ENCODE peak calls at places on chromosomes 7 and 10, in four cellular contexts. One of them, this sample, is unnamed.
A peak's percentile ranks its signal among the peaks of the same experiment; 100 is the strongest.

GRCh38 chr7:2616973-2617709 is 14.6 kb upstream of the TTYH3 start:
- DNase-seq in SK-N-SH: no peak
- DNase-seq in ovary: no peak
- DNase-seq in A549: no peak
- DNase-seq in this sample: no peak

GRCh38 chr10:88236121-88236743 is 346.9 kb downstream of the RNLS start:
- DNase-seq in SK-N-SH: no peak
- DNase-seq in ovary: no peak
- DNase-seq in A549: no peak
- DNase-seq in this sample: no peak

GRCh38 chr7:96778263-96778662 is 68.6 kb upstream of the SEM1 start:
- DNase-seq in ovary: no peak
- DNase-seq in SK-N-SH: peak; percentile 23
- DNase-seq in A549: no peak
- DNase-seq in this sample: no peak

GRCh38 chr7:44639701-44640321 is 33.4 kb downstream of the OGDH start:
- DNase-seq in A549: peak; percentile 74
- DNase-seq in ovary: peak; percentile 74
- DNase-seq in SK-N-SH: peak; percentile 31
- DNase-seq in this sample: no peak

GRCh38 chr7:47941136-47941844 is 7.0 kb downstream of the PKD1L1 start:
- DNase-seq in A549: no peak
- DNase-seq in SK-N-SH: no peak
- DNase-seq in ovary: no peak
- DNase-seq in this sample: no peak

GRCh38 chr10:129945941-129946760 is 17.9 kb downstream of the EBF3 start:
- DNase-seq in ovary: peak; percentile 67
- DNase-seq in SK-N-SH: no peak
- DNase-seq in A549: no peak
- DNase-seq in this sample: peak; percentile 69

GRCh38 chr7:38169862-38170261 is 8.2 kb upstream of the STARD3NL start:
- DNase-seq in A549: peak; percentile 27
- DNase-seq in SK-N-SH: no peak
- DNase-seq in ovary: no peak
- DNase-seq in this sample: peak; percentile 73

GRCh38 chr7:142612264-142612881 is 136.9 kb upstream of the PRSS1 start:
- DNase-seq in ovary: no peak
- DNase-seq in SK-N-SH: peak; percentile 63
- DNase-seq in A549: no peak
- DNase-seq in this sample: no peak

GRCh38 chr10:61272781-61273180 is 180.4 kb downstream of the TMEM26 start:
- DNase-seq in A549: no peak
- DNase-seq in ovary: no peak
- DNase-seq in SK-N-SH: no peak
- DNase-seq in this sample: no peak

GRCh38 chr10:125057158-125058001 is 103.0 kb downstream of the CTBP2 start:
- DNase-seq in SK-N-SH: peak; percentile 78
- DNase-seq in ovary: peak; percentile 82
- DNase-seq in A549: no peak
- DNase-seq in this sample: peak; percentile 96

GRCh38 chr10:102068216-102068615 is 3.1 kb downstream of the HPS6 start:
- DNase-seq in A549: peak; percentile 29
- DNase-seq in ovary: peak; percentile 64
- DNase-seq in SK-N-SH: no peak
- DNase-seq in this sample: peak; percentile 69

GRCh38 chr7:92595281-92595680 is 5.1 kb upstream of the FAM133B start:
- DNase-seq in SK-N-SH: no peak
- DNase-seq in A549: no peak
- DNase-seq in ovary: no peak
- DNase-seq in this sample: no peak

GRCh38 chr7:154375956-154376355 is 323.8 kb downstream of the DPP6 start:
- DNase-seq in ovary: no peak
- DNase-seq in SK-N-SH: peak; percentile 34
- DNase-seq in A549: no peak
- DNase-seq in this sample: no peak

GRCh38 chr7:11193131-11193867 is 219.6 kb downstream of the PHF14 start:
- DNase-seq in A549: no peak
- DNase-seq in SK-N-SH: no peak
- DNase-seq in ovary: peak; percentile 37
- DNase-seq in this sample: no peak

GRCh38 chr10:107544706-107545520 is 380.4 kb upstream of the SORCS1 start:
- DNase-seq in ovary: no peak
- DNase-seq in A549: no peak
- DNase-seq in SK-N-SH: peak; percentile 27
- DNase-seq in this sample: no peak

GRCh38 chr10:75101416-75102251 is 9.8 kb upstream of the SAMD8 start:
- DNase-seq in SK-N-SH: no peak
- DNase-seq in ovary: no peak
- DNase-seq in A549: no peak
- DNase-seq in this sample: peak; percentile 35

GRCh38 chr7:101814081-101814995 is 3.1 kb upstream of the CUX1 start:
- DNase-seq in ovary: peak; percentile 77
- DNase-seq in A549: peak; percentile 70
- DNase-seq in SK-N-SH: peak; percentile 95
- DNase-seq in this sample: peak; percentile 77

GRCh38 chr7:136687693-136688322 is 180.6 kb upstream of the CHRM2 start:
- DNase-seq in A549: peak; percentile 24
- DNase-seq in ovary: no peak
- DNase-seq in SK-N-SH: peak; percentile 33
- DNase-seq in this sample: no peak

GRCh38 chr7:76259124-76260086 is 43.1 kb upstream of the HSPB1 start:
- DNase-seq in ovary: no peak
- DNase-seq in A549: no peak
- DNase-seq in SK-N-SH: peak; percentile 81
- DNase-seq in this sample: no peak

GRCh38 chr7:103988468-103989199 is 824 bp downstream of the RELN start:
- DNase-seq in SK-N-SH: peak; percentile 60
- DNase-seq in A549: peak; percentile 2
- DNase-seq in ovary: no peak
- DNase-seq in this sample: no peak

GRCh38 chr10:31940839-31941653 is 12.4 kb upstream of the ARHGAP12 start:
- DNase-seq in ovary: no peak
- DNase-seq in A549: peak; percentile 98
- DNase-seq in SK-N-SH: peak; percentile 69
- DNase-seq in this sample: no peak
- TF ChIP-seq EP300 in ovary: no peak
- TF ChIP-seq EP300 in A549: peak; percentile 96
- TF ChIP-seq EP300 in SK-N-SH: peak; percentile 72
- TF ChIP-seq EP300 in this sample: no peak

GRCh38 chr10:131176907-131177306 is 134.6 kb downstream of the TCERG1L start:
- DNase-seq in A549: no peak
- DNase-seq in SK-N-SH: no peak
- DNase-seq in ovary: no peak
- DNase-seq in this sample: no peak
- H3K27ac ChIP-seq in A549: no peak overlapping the region
- H3K27ac ChIP-seq in SK-N-SH: no peak overlapping the region
- H3K27ac ChIP-seq in ovary: no peak overlapping the region
- H3K27ac ChIP-seq in this sample: no peak overlapping the region

GRCh38 chr7:127347567-127348246 is 44.8 kb downstream of the ZNF800 start:
- DNase-seq in A549: peak; percentile 71
- DNase-seq in SK-N-SH: peak; percentile 96
- DNase-seq in ovary: peak; percentile 39
- DNase-seq in this sample: peak; percentile 71
- TF ChIP-seq CTCF in A549: peak; percentile 78
- TF ChIP-seq CTCF in SK-N-SH: peak; percentile 43
- TF ChIP-seq CTCF in ovary: no peak
- TF ChIP-seq CTCF in this sample: no peak

GRCh38 chr10:45520476-45520875 is 146.5 kb downstream of the ALOX5 start:
- DNase-seq in SK-N-SH: no peak
- DNase-seq in A549: no peak
- DNase-seq in ovary: no peak
- DNase-seq in this sample: no peak
- TF ChIP-seq EP300 in SK-N-SH: no peak
- TF ChIP-seq EP300 in A549: no peak
- TF ChIP-seq EP300 in ovary: no peak
- TF ChIP-seq EP300 in this sample: no peak

DNA sequence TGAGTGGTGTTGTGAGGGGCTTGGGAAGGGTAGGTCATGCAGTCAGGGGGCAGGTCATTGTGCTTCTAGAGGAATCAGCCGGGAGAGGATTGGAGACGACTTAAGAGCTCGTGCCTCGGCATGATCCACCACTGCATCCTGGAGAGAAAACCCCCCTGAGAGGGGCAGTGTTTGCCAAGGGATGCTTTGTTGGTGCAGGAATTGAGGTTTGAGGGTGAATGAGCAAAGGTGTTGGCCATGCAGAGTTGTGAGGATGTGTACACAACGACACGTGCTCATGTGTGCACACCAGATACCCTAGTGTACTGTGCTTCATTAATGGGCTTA is 85.6 kb upstream of the ANLN start:
- DNase-seq in A549: no peak
- DNase-seq in SK-N-SH: peak; percentile 54
- DNase-seq in ovary: no peak
- DNase-seq in this sample: no peak
- H3K27ac ChIP-seq in A549: peak overlapping the region; percentile 54
- H3K27ac ChIP-seq in SK-N-SH: peak overlapping the region; percentile 61
- H3K27ac ChIP-seq in ovary: no peak overlapping the region
- H3K27ac ChIP-seq in this sample: peak overlapping the region; percentile 64

GRCh38 chr10:109427421-109427820 is 495.9 kb downstream of the XPNPEP1 start:
- DNase-seq in A549: no peak
- DNase-seq in ovary: no peak
- DNase-seq in SK-N-SH: no peak
- DNase-seq in this sample: no peak
- TF ChIP-seq CTCF in A549: no peak
- TF ChIP-seq CTCF in ovary: no peak
- TF ChIP-seq CTCF in SK-N-SH: peak; percentile 58
- TF ChIP-seq CTCF in this sample: no peak

GRCh38 chr10:84427903-84428650 is 99.7 kb downstream of the CCSER2 start:
- DNase-seq in A549: no peak
- DNase-seq in SK-N-SH: no peak
- DNase-seq in ovary: no peak
- DNase-seq in this sample: no peak

GRCh38 chr10:84429926-84430520 is 101.6 kb downstream of the CCSER2 start:
- DNase-seq in A549: peak; percentile 68
- DNase-seq in SK-N-SH: peak; percentile 30
- DNase-seq in ovary: peak; percentile 51
- DNase-seq in this sample: no peak

GRCh38 chr10:84428711-84429110 is 100.3 kb downstream of the CCSER2 start:
- DNase-seq in SK-N-SH: no peak
- DNase-seq in ovary: no peak
- DNase-seq in A549: no peak
- DNase-seq in this sample: no peak

GRCh38 chr10:84423729-84424128 is 95.3 kb downstream of the CCSER2 start:
- DNase-seq in ovary: no peak
- DNase-seq in SK-N-SH: no peak
- DNase-seq in A549: no peak
- DNase-seq in this sample: no peak

DNA sequence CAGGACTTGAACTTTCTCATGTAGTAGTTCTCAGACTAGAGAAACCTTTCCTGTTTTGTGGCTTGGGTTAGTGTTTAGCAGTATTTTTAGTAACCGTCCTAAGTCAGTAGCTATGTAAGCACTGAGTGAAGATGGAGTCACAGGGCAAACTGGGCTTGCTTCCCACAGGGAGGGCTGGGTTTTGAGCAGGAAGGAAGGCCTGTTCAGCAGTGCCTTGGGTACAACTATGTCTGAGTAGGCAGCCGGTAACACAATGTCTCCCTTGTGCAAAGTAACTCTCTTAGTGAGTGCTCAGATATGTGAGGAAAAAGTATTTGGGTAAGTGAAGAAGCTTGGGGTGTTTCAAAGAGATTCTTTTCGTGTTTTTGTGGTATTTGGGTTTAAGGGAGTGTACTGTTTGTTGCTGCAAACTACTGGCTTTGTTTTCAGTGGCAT is 96.4 kb downstream of the CCSER2 start:
- DNase-seq in ovary: peak; percentile 77
- DNase-seq in SK-N-SH: peak; percentile 19
- DNase-seq in A549: peak; percentile 71
- DNase-seq in this sample: peak; percentile 96
- TF ChIP-seq EP300 in ovary: no peak
- TF ChIP-seq EP300 in SK-N-SH: no peak
- TF ChIP-seq EP300 in A549: no peak
- TF ChIP-seq EP300 in this sample: no peak

GRCh38 chr10:69629897-69630650 is at the start of gene FAM241B:
- DNase-seq in A549: peak; percentile 70
- DNase-seq in SK-N-SH: peak; percentile 97
- DNase-seq in ovary: peak; percentile 63
- DNase-seq in this sample: peak; percentile 80
- H3K27ac ChIP-seq in A549: peak within 1 kb of the TSS; percentile 80
- H3K27ac ChIP-seq in SK-N-SH: no peak within 1 kb of the TSS
- H3K27ac ChIP-seq in ovary: no peak within 1 kb of the TSS
- H3K27ac ChIP-seq in this sample: peak within 1 kb of the TSS; percentile 32

GRCh38 chr7:138459300-138460175 is 521 bp upstream of the TRIM24 start:
- DNase-seq in A549: peak; percentile 98
- DNase-seq in SK-N-SH: no peak
- DNase-seq in ovary: peak; percentile 97
- DNase-seq in this sample: peak; percentile 98
- TF ChIP-seq CTCF in A549: no peak
- TF ChIP-seq CTCF in SK-N-SH: peak; percentile 51
- TF ChIP-seq CTCF in ovary: peak; percentile 10
- TF ChIP-seq CTCF in this sample: peak; percentile 33

GRCh38 chr10:114181971-114182370 is 2.8 kb downstream of the TDRD1 start:
- DNase-seq in ovary: no peak
- DNase-seq in SK-N-SH: no peak
- DNase-seq in A549: no peak
- DNase-seq in this sample: no peak
- TF ChIP-seq EP300 in ovary: no peak
- TF ChIP-seq EP300 in SK-N-SH: no peak
- TF ChIP-seq EP300 in A549: no peak
- TF ChIP-seq EP300 in this sample: no peak

This sample was measured in sigmoid colon.